ENCODE peak calls at places on chromosomes 2 and 18, in four cellular contexts. J, I, F and Z are unnamed samples. For H3K4me1, the result is how much of the 10 kb centered on the place peaks cover.

GRCh38 chr2:9552491-9553178 is 3.0 kb downstream of the ADAM17 start:
- DNase-seq in J (peak), I (no peak), F (peak), Z (no peak)

GRCh38 chr2:127400897-127401756 is 13.4 kb upstream of the MAP3K2 start:
- DNase-seq in J (no peak), I (no peak), F (peak), Z (no peak)

GRCh38 chr18:5068856-5069255 is 128.2 kb downstream of the AKAIN1 start:
- DNase-seq in J (no peak), I (no peak), F (no peak), Z (no peak)

GRCh38 chr2:100814043-100814442 is 5.9 kb upstream of the NPAS2 start:
- DNase-seq in J (no peak), I (no peak), F (no peak), Z (no peak)

GRCh38 chr2:33526132-33526531 is 49.7 kb downstream of the RASGRP3 start:
- DNase-seq in J (no peak), I (no peak), F (peak), Z (no peak)

GRCh38 chr18:5894613-5895299 is 566 bp downstream of the TMEM200C start:
- DNase-seq in J (no peak), I (no peak), F (no peak), Z (no peak)

GRCh38 chr2:235433860-235434259 is 60.0 kb upstream of the AGAP1 start:
- DNase-seq in J (peak), I (peak), F (peak), Z (peak)

GRCh38 chr2:152518656-152519580 is 183.9 kb downstream of the FMNL2 start:
- DNase-seq in J (no peak), I (no peak), F (no peak), Z (no peak)

GRCh38 chr2:47272031-47272864 is 117.1 kb upstream of the STPG4 start:
- DNase-seq in J (peak), I (peak), F (peak), Z (peak)

GRCh38 chr2:31888550-31888949 is 122.3 kb downstream of the MEMO1 start:
- DNase-seq in J (no peak), I (no peak), F (peak), Z (no peak)

GRCh38 chr2:20167356-20167755 is 57.6 kb downstream of the SDC1 start:
- DNase-seq in J (no peak), I (no peak), F (no peak), Z (no peak)

GRCh38 chr2:69888451-69888850 is 5.3 kb upstream of the SNRNP27 start:
- DNase-seq in J (no peak), I (no peak), F (no peak), Z (no peak)

GRCh38 chr2:71576541-71576940 is 123.2 kb downstream of the DYSF start:
- DNase-seq in J (no peak), I (no peak), F (no peak), Z (peak)

GRCh38 chr2:106144621-106145331 is 49.3 kb downstream of the UXS1 start:
- DNase-seq in J (no peak), I (no peak), F (no peak), Z (no peak)

GRCh38 chr2:121907905-121908304 is 152.5 kb downstream of the TSN start:
- DNase-seq in J (no peak), I (no peak), F (no peak), Z (no peak)

GRCh38 chr2:56008661-56009411 is 85.3 kb upstream of the EFEMP1 start:
- DNase-seq in J (peak), I (peak), F (peak), Z (peak)

GRCh38 chr18:73824684-73825083 is 322.9 kb downstream of the FBXO15 start:
- DNase-seq in J (no peak), I (no peak), F (no peak), Z (no peak)

GRCh38 chr2:113080134-113080533 is 12.4 kb downstream of the IL1F10 start:
- DNase-seq in J (no peak), I (no peak), F (peak), Z (peak)

GRCh38 chr2:222283634-222284033 is 15.2 kb downstream of the PAX3 start:
- DNase-seq in J (no peak), I (no peak), F (no peak), Z (no peak)

GRCh38 chr2:119338826-119339561 is 27.6 kb downstream of the C2orf76 start:
- DNase-seq in J (no peak), I (no peak), F (no peak), Z (no peak)

GRCh38 chr2:60980031-60980815 is 37.3 kb upstream of the PEX13 start:
- DNase-seq in J (no peak), I (no peak), F (no peak), Z (no peak)

GRCh38 chr2:17573085-17573805 is 32.7 kb downstream of the VSNL1 start:
- DNase-seq in J (no peak), I (no peak), F (peak), Z (no peak)

GRCh38 chr2:230914886-230915285 is 10.2 kb downstream of the GPR55 start:
- DNase-seq in J (no peak), I (no peak), F (no peak), Z (no peak)

GRCh38 chr18:22293417-22293816 is 124.0 kb downstream of the GATA6 start:
- DNase-seq in J (no peak), I (no peak), F (peak), Z (no peak)

GRCh38 chr2:25585189-25585588 is 88.2 kb downstream of the DTNB start:
- DNase-seq in J (no peak), I (no peak), F (no peak), Z (no peak)

GRCh38 chr2:1494257-1494656 is 81.0 kb downstream of the TPO start:
- DNase-seq in J (no peak), I (no peak), F (no peak), Z (no peak)

GRCh38 chr2:100840519-100840918 is 20.6 kb downstream of the NPAS2 start:
- DNase-seq in J (no peak), I (no peak), F (no peak), Z (no peak)

DNA sequence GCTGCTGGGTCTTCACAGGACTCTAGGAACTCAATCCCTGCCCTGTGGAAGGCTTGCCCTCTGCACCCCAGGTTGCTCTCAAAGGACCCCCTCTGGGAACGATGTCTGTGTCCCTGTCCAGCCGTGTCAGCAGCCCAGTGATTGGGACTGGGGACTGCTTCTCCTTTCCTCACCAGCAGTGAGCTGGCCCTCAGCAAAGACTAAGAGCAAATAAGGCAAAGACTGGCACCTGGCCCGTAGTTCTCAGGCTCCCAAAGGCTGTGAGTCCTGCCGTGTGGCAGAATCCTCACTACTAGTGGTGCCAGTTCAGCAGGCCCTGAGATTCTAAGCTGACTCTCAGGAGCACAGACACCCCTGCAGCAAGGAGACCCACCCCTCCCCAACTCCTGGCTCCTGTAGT is 47.8 kb downstream of the TMEM163 start:
- DNase-seq in J (peak), I (peak), F (no peak), Z (no peak)
- H3K4me1 ChIP-seq in J (under half), I (under half), F (under half), Z (under half)

DNA sequence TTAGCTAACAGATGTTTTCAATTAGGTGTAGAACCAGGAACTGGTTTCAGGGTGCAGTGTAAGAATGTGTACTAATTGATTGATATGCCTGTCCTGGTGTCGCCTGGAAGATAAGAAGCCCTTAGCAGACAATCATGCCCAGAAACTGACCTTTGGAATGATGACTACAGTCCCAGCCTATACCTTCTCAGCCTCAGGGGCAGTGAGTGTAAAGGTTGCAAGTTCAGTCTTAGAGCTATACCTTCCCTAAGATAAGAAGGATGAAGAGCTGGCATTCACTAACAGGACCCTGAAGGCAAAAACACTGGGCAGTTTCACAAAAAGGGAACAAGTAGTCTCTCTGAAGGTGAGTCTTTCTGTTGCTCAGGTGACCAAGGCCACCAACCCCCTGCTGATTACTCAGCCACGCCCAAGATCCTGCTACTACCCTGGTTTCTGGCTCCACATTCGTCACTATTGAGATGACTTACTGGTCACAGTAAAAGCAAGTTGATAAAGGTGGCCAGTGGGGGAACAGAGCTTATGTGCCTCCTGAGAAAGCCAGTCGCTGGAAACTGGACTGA is 71.4 kb downstream of the SPATS2L start:
- DNase-seq in J (no peak), I (no peak), F (no peak), Z (no peak)
- H3K4me3 ChIP-seq in J (no peak), I (no peak), F (no peak), Z (no peak)

GRCh38 chr2:220441404-220441803 is 814.0 kb downstream of the SLC4A3 start:
- DNase-seq in J (no peak), I (no peak), F (no peak), Z (no peak)
- H3K4me1 ChIP-seq in J (under half), I (under half), F (under half), Z (under half)

GRCh38 chr2:174343343-174343637 is 8.5 kb downstream of the SP9 start:
- DNase-seq in J (no peak), I (no peak), F (no peak), Z (no peak)
- H3K4me3 ChIP-seq in J (no peak), I (no peak), F (no peak), Z (no peak)

DNA sequence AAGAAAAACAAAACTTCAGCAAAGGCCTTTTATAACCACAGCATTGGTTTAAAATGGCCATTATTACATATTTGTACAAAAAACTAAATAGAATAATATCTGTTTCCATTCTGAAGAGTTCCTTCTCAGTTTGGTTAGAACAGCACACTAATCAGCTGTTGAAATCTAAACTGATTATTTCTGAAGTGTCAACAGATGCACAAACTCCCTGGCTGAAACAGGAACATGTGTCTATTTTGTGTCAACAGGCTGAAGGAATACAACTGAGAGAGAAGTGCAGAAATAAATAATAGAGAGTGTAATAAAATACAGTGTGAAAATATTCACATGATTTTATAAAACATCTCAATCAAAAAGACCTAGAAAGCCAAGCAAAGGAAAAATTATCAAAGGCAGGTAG is 29.7 kb downstream of the IKZF2 start:
- DNase-seq in J (no peak), I (no peak), F (no peak), Z (no peak)
- H3K4me1 ChIP-seq in J (under half), I (under half), F (under half), Z (under half)

GRCh38 chr18:69399253-69399652 is 1.4 kb upstream of the DOK6 start:
- DNase-seq in J (no peak), I (no peak), F (peak), Z (no peak)

GRCh38 chr18:69400253-69400975 is at the start of gene DOK6:
- DNase-seq in J (no peak), I (peak), F (peak), Z (peak)

GRCh38 chr18:69401475-69402218 is 959 bp downstream of the DOK6 start:
- DNase-seq in J (no peak), I (no peak), F (peak), Z (no peak)

GRCh38 chr18:69402219-69402989 is 1.7 kb downstream of the DOK6 start:
- DNase-seq in J (no peak), I (no peak), F (peak), Z (no peak)

GRCh38 chr18:69400976-69401474 is 337 bp downstream of the DOK6 start:
- DNase-seq in J (no peak), I (peak), F (peak), Z (no peak)
- H3K4me3 ChIP-seq in J (peak), I (peak), F (peak), Z (peak)